ENCODE peak calls at places on chromosomes 3 and 15, in five cellular contexts. R is RWPE2, B is neural progenitor cell, M is AG10803, P is ovary. S is an unnamed sample.

GRCh38 chr3:131388400-131388799 is 6.8 kb downstream of the NUDT16 start:
- DNase-seq in R (no peak), B (no peak), M (peak), P (no peak), S (no peak)

GRCh38 chr15:77036537-77037474 is 34.1 kb downstream of the TSPAN3 start:
- DNase-seq in R (peak), B (no peak), M (no peak), P (peak), S (peak)

GRCh38 chr3:78846688-78847087 is 921.1 kb downstream of the ROBO1 start:
- DNase-seq in R (no peak), B (no peak), M (peak), P (no peak), S (no peak)

GRCh38 chr3:119257654-119258410 is 17.2 kb upstream of the B4GALT4 start:
- DNase-seq in R (no peak), B (no peak), M (peak), P (no peak), S (no peak)

GRCh38 chr3:13879946-13880810 is at the start of gene WNT7A:
- DNase-seq in R (no peak), B (peak), M (no peak), P (no peak), S (peak)

GRCh38 chr3:61733866-61734265 is 172.5 kb downstream of the PTPRG start:
- DNase-seq in R (no peak), B (no peak), M (peak), P (no peak), S (no peak)

GRCh38 chr15:95990833-95991232 is 339.7 kb upstream of the NR2F2 start:
- DNase-seq in R (no peak), B (no peak), M (peak), P (no peak), S (no peak)

GRCh38 chr3:188262913-188263683 is 109.1 kb downstream of the LPP start:
- DNase-seq in R (no peak), B (no peak), M (peak), P (no peak), S (no peak)

GRCh38 chr15:56254270-56254669 is 10.6 kb upstream of the RFX7 start:
- DNase-seq in R (no peak), B (peak), M (no peak), P (no peak), S (no peak)

GRCh38 chr3:23002846-23003800 is 200.0 kb upstream of the UBE2E2 start:
- DNase-seq in R (no peak), B (no peak), M (no peak), P (no peak), S (no peak)

GRCh38 chr3:122092460-122093165 is 37.5 kb downstream of the CD86 start:
- DNase-seq in R (no peak), B (no peak), M (peak), P (no peak), S (peak)

GRCh38 chr15:61367953-61368352 is 138.9 kb upstream of the RORA start:
- DNase-seq in R (no peak), B (no peak), M (no peak), P (no peak), S (peak)

GRCh38 chr15:75928680-75929608 is 25.3 kb downstream of the FBXO22 start:
- DNase-seq in R (no peak), B (peak), M (no peak), P (no peak), S (peak)

GRCh38 chr3:72999971-73000370 is 3.4 kb downstream of the PPP4R2 start:
- DNase-seq in R (no peak), B (peak), M (no peak), P (no peak), S (no peak)
- H3K4me3 ChIP-seq in R (no peak), B (peak), M (peak), P (no peak), S (peak)

GRCh38 chr15:91075761-91076160 is 24.3 kb upstream of the SV2B start:
- DNase-seq in R (no peak), B (no peak), M (no peak), P (no peak), S (no peak)
- H3K4me3 ChIP-seq in R (no peak), B (no peak), M (no peak), P (no peak), S (no peak)

DNA sequence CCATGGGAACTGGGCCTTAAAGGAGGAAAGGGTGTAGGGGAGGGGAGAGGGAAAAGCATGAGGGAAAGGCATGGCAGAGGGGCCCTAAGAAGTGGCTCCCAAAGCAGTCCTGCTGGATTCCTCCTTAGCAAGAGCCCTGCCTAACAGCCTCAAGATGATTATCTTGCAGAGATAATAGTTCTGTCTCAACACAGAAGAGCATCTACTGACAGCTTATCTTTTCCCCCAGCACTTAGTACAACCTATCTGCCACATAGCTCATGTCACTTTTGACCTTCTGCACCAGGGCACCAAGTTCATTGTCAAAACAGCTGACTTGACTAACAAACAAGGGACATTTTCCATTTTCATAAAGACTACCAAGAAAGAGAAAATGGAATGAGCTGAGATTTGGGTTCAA is 86.3 kb downstream of the ANP32A start:
- DNase-seq in R (no peak), B (no peak), M (no peak), P (no peak), S (no peak)
- H3K4me3 ChIP-seq in R (no peak), B (no peak), M (no peak), P (no peak), S (peak)

DNA sequence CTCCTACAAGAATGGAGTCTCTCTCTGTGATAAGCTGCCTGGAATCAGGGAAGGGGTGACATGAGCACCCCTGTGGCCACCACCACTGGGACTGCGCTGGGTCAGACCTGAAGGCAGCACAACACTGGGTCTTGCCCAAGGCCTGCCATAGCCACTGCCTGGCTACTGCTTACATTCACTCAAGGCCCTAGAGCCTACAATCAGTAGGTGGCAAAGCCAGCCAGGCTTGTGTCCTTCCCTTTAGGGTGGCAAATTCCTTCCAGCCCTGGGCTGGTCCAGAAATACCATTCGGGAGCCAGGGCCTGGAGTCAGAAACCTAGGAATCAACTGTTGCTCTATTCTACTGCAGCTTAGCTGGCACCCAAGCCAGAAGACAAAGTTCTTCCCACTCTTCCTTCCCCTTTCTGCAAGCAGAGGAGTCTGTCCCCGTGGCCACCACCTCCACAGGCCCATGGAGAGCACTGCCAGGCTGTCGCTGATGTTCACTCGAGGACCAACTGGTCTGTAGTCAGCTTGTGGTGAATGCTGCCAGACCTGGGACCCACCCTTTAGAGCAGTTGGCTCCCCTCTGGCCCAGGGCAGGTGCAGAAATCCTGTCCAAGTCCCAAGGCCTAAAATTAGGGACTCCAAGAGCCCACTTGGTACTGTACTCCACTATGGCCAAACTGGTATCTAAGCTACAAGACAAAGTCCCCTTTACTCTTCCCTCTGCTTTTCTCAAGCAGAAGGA is 307.4 kb downstream of the THSD4 start:
- DNase-seq in R (no peak), B (no peak), M (no peak), P (no peak), S (no peak)
- H3K4me3 ChIP-seq in R (no peak), B (no peak), M (no peak), P (no peak), S (no peak)

GRCh38 chr3:120452816-120453215 is 2.0 kb upstream of the FSTL1 start:
- DNase-seq in R (no peak), B (no peak), M (no peak), P (no peak), S (no peak)

GRCh38 chr3:120450261-120450913 is 405 bp downstream of the FSTL1 start:
- DNase-seq in R (no peak), B (peak), M (no peak), P (no peak), S (peak)

GRCh38 chr3:120449701-120450216 is 1.0 kb downstream of the FSTL1 start:
- DNase-seq in R (no peak), B (peak), M (peak), P (no peak), S (no peak)

GRCh38 chr3:120450914-120451669 is at the start of gene FSTL1:
- DNase-seq in R (no peak), B (peak), M (peak), P (peak), S (peak)

DNA sequence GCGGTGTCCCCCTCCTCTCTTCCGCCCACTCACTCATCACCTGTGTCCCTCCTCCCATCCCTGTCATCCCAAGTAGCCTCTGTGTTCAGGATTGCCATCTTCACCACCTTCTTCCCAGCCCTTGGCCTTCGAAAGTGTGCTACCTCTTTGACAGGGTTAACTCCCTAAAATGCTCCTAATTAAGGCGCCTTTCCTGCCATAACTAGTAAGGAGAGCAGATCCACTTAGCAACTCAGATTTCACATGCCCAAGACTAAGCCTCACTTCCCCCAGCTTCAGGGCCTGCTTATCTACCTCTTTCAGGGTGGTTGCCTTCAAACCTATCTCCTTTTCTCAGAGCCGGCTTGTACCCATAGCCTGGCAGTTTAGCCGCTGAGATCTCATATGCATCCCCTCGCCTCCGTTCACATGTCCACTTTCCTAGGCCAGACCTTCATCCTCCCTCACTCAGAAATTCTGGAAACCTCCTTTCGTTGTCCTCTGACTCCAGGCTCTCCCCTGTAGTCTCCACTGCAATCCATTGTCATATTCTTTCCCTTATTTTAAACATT is 953 bp upstream of the FSTL1 start:
- DNase-seq in R (no peak), B (no peak), M (no peak), P (no peak), S (no peak)
- H3K4me3 ChIP-seq in R (no peak), B (peak), M (peak), P (peak), S (peak)

GRCh38 chr3:69385033-69385722 is 710 bp downstream of the FRMD4B start:
- DNase-seq in R (no peak), B (peak), M (no peak), P (no peak), S (no peak)
- H3K4me3 ChIP-seq in R (no peak), B (peak), M (no peak), P (peak), S (peak)

S was measured in endodermal cell.